ENCODE peak calls at places on chromosomes 11 and 22, in eight cellular contexts. D is IMR-90, S is upper lobe of left lung, J is endothelial cell, H is gastrocnemius medialis, N is cardiac muscle cell, Y is sigmoid colon, V is fibroblast of lung. A is an unnamed sample.

GRCh38 chr11:10197091-10197490 is 96.9 kb downstream of the SBF2 start:
- DNase-seq in D (peak; percentile 28), S (no peak), J (no peak), H (no peak), N (no peak), Y (no peak), V (no peak), A (no peak)

GRCh38 chr22:42930810-42931420 is 73.8 kb upstream of the ARFGAP3 start:
- DNase-seq in D (peak; percentile 52), S (no peak), J (no peak), H (peak; percentile 56), N (no peak), Y (no peak), V (peak; percentile 56), A (peak; percentile 43)

GRCh38 chr11:67268036-67268683 is 1.9 kb downstream of the GRK2 start:
- DNase-seq in D (no peak), S (peak; percentile 68), J (no peak), H (no peak), N (no peak), Y (peak; percentile 61), V (no peak), A (peak; percentile 53)

GRCh38 chr11:69957849-69958248 is 120.3 kb upstream of the ANO1 start:
- DNase-seq in D (no peak), S (no peak), J (no peak), H (no peak), N (no peak), Y (no peak), V (no peak), A (no peak)

GRCh38 chr22:31442768-31443489 is 43.5 kb downstream of the DRG1 start:
- DNase-seq in D (no peak), S (no peak), J (no peak), H (no peak), N (no peak), Y (no peak), V (no peak), A (no peak)

GRCh38 chr11:13702071-13702470 is 33.6 kb downstream of the FAR1 start:
- DNase-seq in D (no peak), S (no peak), J (no peak), H (no peak), N (no peak), Y (no peak), V (no peak), A (no peak)

GRCh38 chr11:15938362-15938725 is 418.0 kb downstream of the SOX6 start:
- DNase-seq in D (no peak), S (no peak), J (no peak), H (no peak), N (no peak), Y (no peak), V (no peak), A (no peak)

GRCh38 chr11:17692006-17692405 is 27.4 kb upstream of the MYOD1 start:
- DNase-seq in D (no peak), S (no peak), J (no peak), H (no peak), N (no peak), Y (no peak), V (no peak), A (no peak)

GRCh38 chr11:17529814-17530162 is 14.4 kb downstream of the USH1C start:
- DNase-seq in D (no peak), S (no peak), J (no peak), H (no peak), N (no peak), Y (no peak), V (no peak), A (no peak)

GRCh38 chr11:64244966-64245365 is 1.8 kb downstream of the PPP1R14B start:
- DNase-seq in D (no peak), S (peak; percentile 45), J (no peak), H (no peak), N (no peak), Y (no peak), V (no peak), A (no peak)

GRCh38 chr11:122700676-122701075 is 45.2 kb downstream of the UBASH3B start:
- DNase-seq in D (no peak), S (no peak), J (no peak), H (no peak), N (no peak), Y (no peak), V (no peak), A (no peak)

GRCh38 chr11:16909375-16910035 is 104.7 kb downstream of the PLEKHA7 start:
- DNase-seq in D (no peak), S (no peak), J (no peak), H (no peak), N (no peak), Y (no peak), V (no peak), A (no peak)

GRCh38 chr11:2207212-2207611 is 35.6 kb upstream of the TH start:
- DNase-seq in D (no peak), S (no peak), J (peak; percentile 1), H (no peak), N (no peak), Y (peak; percentile 13), V (no peak), A (no peak)

GRCh38 chr22:39068033-39068785 is 8.9 kb upstream of the APOBEC3G start:
- DNase-seq in D (no peak), S (no peak), J (no peak), H (no peak), N (no peak), Y (no peak), V (no peak), A (no peak)
- TF ChIP-seq CTCF in D (no peak), S (no peak), J (no peak), H (no peak), N (no peak), Y (no peak), V (no peak), A (no peak)

GRCh38 chr22:38202437-38203089 is 769 bp downstream of the MAFF start:
- DNase-seq in D (peak; percentile 92), S (peak; percentile 98), J (peak; percentile 65), H (peak; percentile 92), N (peak; percentile 94), Y (peak; percentile 97), V (peak; percentile 84), A (peak; percentile 53)
- TF ChIP-seq CTCF in D (peak; percentile 28), S (peak; percentile 48), J (no peak), H (peak; percentile 15), N (no peak), Y (no peak), V (no peak), A (no peak)

GRCh38 chr11:7143908-7144307 is 55.1 kb downstream of the RBMXL2 start:
- DNase-seq in D (peak; percentile 2), S (no peak), J (no peak), H (no peak), N (peak; percentile 17), Y (no peak), V (no peak), A (no peak)
- TF ChIP-seq CTCF in D (peak; percentile 23), S (no peak), J (no peak), H (no peak), N (peak; percentile 19), Y (peak; percentile 27), V (no peak), A (no peak)

GRCh38 chr11:117945047-117945820 is 16.0 kb upstream of the TMPRSS13 start:
- DNase-seq in D (no peak), S (no peak), J (no peak), H (no peak), N (no peak), Y (no peak), V (no peak), A (no peak)
- TF ChIP-seq CTCF in D (no peak), S (no peak), J (peak; percentile 40), H (no peak), N (no peak), Y (no peak), V (no peak), A (no peak)

DNA sequence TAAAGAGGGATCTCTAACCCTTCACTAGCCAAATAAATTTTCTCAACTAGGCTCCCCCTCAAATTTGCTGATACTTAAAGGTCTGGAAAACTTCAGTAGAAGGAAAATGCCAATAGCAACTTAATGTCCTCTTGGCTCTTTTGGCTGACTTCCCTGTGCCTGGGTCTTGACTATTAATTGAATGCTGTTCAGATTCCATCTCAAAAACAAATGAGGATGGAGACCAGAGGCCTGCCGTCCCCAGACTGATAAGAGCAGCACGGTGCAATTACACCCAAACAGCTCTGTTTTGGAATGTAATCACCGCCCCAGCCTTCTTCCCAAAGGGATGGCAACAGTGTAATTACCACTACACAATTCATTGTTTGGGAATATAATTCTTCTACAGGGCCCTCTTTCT is 89.3 kb upstream of the CHRM4 start:
- DNase-seq in D (no peak), S (no peak), J (no peak), H (no peak), N (no peak), Y (no peak), V (no peak), A (no peak)
- TF ChIP-seq CTCF in D (no peak), S (no peak), J (no peak), H (no peak), N (no peak), Y (no peak), V (no peak), A (no peak)

GRCh38 chr11:68690671-68691401 is 6.5 kb downstream of the GAL start:
- DNase-seq in D (no peak), S (no peak), J (no peak), H (no peak), N (no peak), Y (peak; percentile 33), V (no peak), A (no peak)
- TF ChIP-seq CTCF in D (peak; percentile 9), S (no peak), J (no peak), H (no peak), N (no peak), Y (no peak), V (no peak), A (no peak)

GRCh38 chr22:22579869-22580604 is 21.0 kb upstream of the PRAME start:
- DNase-seq in D (no peak), S (no peak), J (no peak), H (no peak), N (no peak), Y (no peak), V (no peak), A (no peak)
- TF ChIP-seq CTCF in D (no peak), S (no peak), J (no peak), H (no peak), N (no peak), Y (no peak), V (no peak), A (no peak)

DNA sequence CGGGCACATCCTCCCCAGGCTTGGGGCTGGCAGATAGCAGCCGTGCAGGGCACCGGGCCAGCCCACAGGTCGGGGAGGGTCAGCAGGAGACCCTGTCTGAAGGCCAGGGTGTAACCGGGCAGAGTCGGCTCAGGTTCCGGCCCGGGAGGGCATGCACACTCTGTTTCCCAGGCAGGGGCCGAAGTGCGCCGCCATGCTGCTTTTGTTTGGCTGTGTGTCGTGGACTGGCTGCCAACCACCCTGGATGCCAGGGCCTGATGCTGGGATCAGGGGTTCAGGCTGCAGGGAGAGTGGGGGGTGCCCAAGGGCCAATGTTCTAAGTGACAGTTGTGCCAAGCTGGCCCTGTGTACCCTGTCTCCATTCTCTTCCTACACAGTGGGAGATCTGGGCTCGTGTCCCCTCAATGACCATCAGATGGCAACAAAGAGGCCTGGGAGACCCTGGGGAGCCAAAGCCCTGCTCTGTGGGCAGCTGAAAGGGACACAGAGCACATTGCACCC is 120.9 kb upstream of the B3GAT1 start:
- DNase-seq in D (no peak), S (peak; percentile 68), J (no peak), H (no peak), N (no peak), Y (peak; percentile 61), V (no peak), A (no peak)
- TF ChIP-seq CTCF in D (no peak), S (no peak), J (no peak), H (no peak), N (no peak), Y (no peak), V (no peak), A (no peak)

A was measured in activated B cell treated with CpG ODN at 0.5 μM for 24 hours.